ENCODE peak calls at places on chromosome 20, in ten cellular contexts. C is uterus, Z is HCT116, S is stomach, Q is tibial nerve, I is spleen, V is gastrocnemius medialis, L is A549, U is heart left ventricle, E is lower leg skin. M is an unnamed sample.

GRCh38 chr20:58597021-58597940 is 53.8 kb upstream of the STX16 start:
- DNase-seq in C (peak; percentile 63), Z (no peak), S (no peak), Q (no peak), I (peak; percentile 23), V (no peak), L (no peak), U (no peak), E (no peak), M (no peak)

GRCh38 chr20:25198663-25199363 is 3.3 kb downstream of the ENTPD6 start:
- DNase-seq in C (no peak), Z (no peak), S (no peak), Q (no peak), I (peak; percentile 52), V (no peak), L (no peak), U (no peak), E (peak; percentile 81), M (no peak)

GRCh38 chr20:19540401-19540800 is 217.7 kb upstream of the RIN2 start:
- DNase-seq in C (no peak), Z (no peak), S (no peak), Q (peak; percentile 15), I (no peak), V (no peak), L (no peak), U (no peak), E (no peak), M (no peak)

GRCh38 chr20:4573564-4574355 is 147.9 kb upstream of the PRND start:
- DNase-seq in C (no peak), Z (no peak), S (no peak), Q (no peak), I (no peak), V (no peak), L (peak; percentile 94), U (no peak), E (no peak), M (no peak)

GRCh38 chr20:5480824-5481600 is 164.3 kb upstream of the PROKR2 start:
- DNase-seq in C (no peak), Z (no peak), S (no peak), Q (no peak), I (no peak), V (no peak), L (no peak), U (no peak), E (no peak), M (no peak)

GRCh38 chr20:54920491-54920890 is 445.1 kb downstream of the DOK5 start:
- DNase-seq in C (no peak), Z (no peak), S (no peak), Q (no peak), I (no peak), V (no peak), L (no peak), U (no peak), E (no peak), M (no peak)

GRCh38 chr20:4949833-4950178 is 51.5 kb downstream of the SLC23A2 start:
- DNase-seq in C (peak; percentile 50), Z (no peak), S (no peak), Q (no peak), I (no peak), V (no peak), L (peak; percentile 60), U (no peak), E (no peak), M (peak; percentile 68)

GRCh38 chr20:25508083-25508770 is 77.1 kb downstream of the NINL start:
- DNase-seq in C (no peak), Z (no peak), S (no peak), Q (no peak), I (no peak), V (no peak), L (peak; percentile 68), U (no peak), E (no peak), M (no peak)

GRCh38 chr20:52379723-52380336 is 188.3 kb upstream of the ZFP64 start:
- DNase-seq in C (peak; percentile 16), Z (no peak), S (peak; percentile 66), Q (no peak), I (peak; percentile 68), V (no peak), L (peak; percentile 33), U (peak; percentile 60), E (no peak), M (no peak)

GRCh38 chr20:16462711-16463110 is 110.5 kb downstream of the KIF16B start:
- DNase-seq in C (no peak), Z (no peak), S (no peak), Q (no peak), I (no peak), V (no peak), L (no peak), U (no peak), E (no peak), M (no peak)

GRCh38 chr20:3557237-3557636 is 86.4 kb downstream of the ATRN start:
- DNase-seq in C (no peak), Z (no peak), S (no peak), Q (no peak), I (no peak), V (no peak), L (no peak), U (no peak), E (no peak), M (no peak)

GRCh38 chr20:57414867-57415592 is 23.8 kb downstream of the RBM38 start:
- DNase-seq in C (peak; percentile 58), Z (no peak), S (no peak), Q (no peak), I (peak; percentile 68), V (no peak), L (no peak), U (no peak), E (no peak), M (no peak)

GRCh38 chr20:57450419-57450818 is 59.2 kb downstream of the RBM38 start:
- DNase-seq in C (peak; percentile 38), Z (no peak), S (peak; percentile 51), Q (no peak), I (peak; percentile 94), V (no peak), L (no peak), U (peak; percentile 76), E (peak; percentile 89), M (no peak)

GRCh38 chr20:58524814-58525213 is 9.6 kb upstream of the APCDD1L start:
- DNase-seq in C (no peak), Z (no peak), S (no peak), Q (no peak), I (no peak), V (no peak), L (no peak), U (no peak), E (peak; percentile 42), M (no peak)

GRCh38 chr20:8549192-8549591 is 417.1 kb downstream of the PLCB1 start:
- DNase-seq in C (no peak), Z (no peak), S (no peak), Q (no peak), I (no peak), V (no peak), L (no peak), U (no peak), E (no peak), M (no peak)

DNA sequence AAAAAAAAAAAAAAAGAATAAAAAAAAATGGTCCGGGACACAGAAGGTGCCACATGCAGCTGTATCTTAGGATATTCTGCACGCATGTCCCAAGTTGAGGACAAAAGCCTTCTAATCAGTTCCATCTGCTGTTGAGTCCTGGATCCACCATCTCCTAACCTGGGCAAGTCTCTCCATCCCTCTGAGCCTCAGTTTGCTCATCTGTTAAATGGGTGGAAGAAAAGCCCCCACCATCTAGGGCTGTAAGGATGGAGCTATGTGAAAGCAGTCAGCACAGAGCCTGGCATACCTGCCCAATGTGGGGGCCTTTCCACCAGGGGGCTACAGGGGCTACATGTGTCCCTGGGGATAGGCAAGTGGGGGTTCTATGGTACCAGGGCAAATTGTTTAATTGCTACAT is 208.4 kb downstream of the ZMYND8 start:
- DNase-seq in C (no peak), Z (no peak), S (no peak), Q (no peak), I (no peak), V (no peak), L (no peak), U (no peak), E (no peak), M (no peak)
- H3K4me3 ChIP-seq in C (no peak overlapping the region), Z (no peak overlapping the region), S (no peak overlapping the region), Q (no peak overlapping the region), I (no peak overlapping the region), V (no peak overlapping the region), L (no peak overlapping the region), U (no peak overlapping the region), E (no peak overlapping the region), M (no peak overlapping the region)

GRCh38 chr20:35300469-35301262 is 8.4 kb upstream of the FAM83C start:
- DNase-seq in C (no peak), Z (no peak), S (no peak), Q (no peak), I (no peak), V (no peak), L (no peak), U (peak; percentile 10), E (no peak), M (no peak)
- TF ChIP-seq POLR2A in C (no peak), Z (no peak), S (no peak), Q (no peak), I (no peak), V (no peak), L (no peak), U (no peak), E (no peak), M (no peak)

GRCh38 chr20:48329676-48330644 is 497.8 kb downstream of the PREX1 start:
- DNase-seq in C (no peak), Z (no peak), S (no peak), Q (no peak), I (no peak), V (no peak), L (peak; percentile 39), U (no peak), E (no peak), M (no peak)
- TF ChIP-seq CTCF in C (no peak), Z (no peak), S (no peak), Q (no peak), I (peak; percentile 35), V (no peak), L (peak; percentile 25), U (peak; percentile 30), E (no peak), M (no peak)

GRCh38 chr20:44969320-44969879 is 3.1 kb downstream of the STK4 start:
- DNase-seq in C (no peak), Z (no peak), S (no peak), Q (no peak), I (no peak), V (no peak), L (no peak), U (no peak), E (no peak), M (no peak)
- H3K4me3 ChIP-seq in C (no peak overlapping the region), Z (no peak overlapping the region), S (no peak overlapping the region), Q (no peak overlapping the region), I (peak overlapping the region; percentile 90), V (no peak overlapping the region), L (no peak overlapping the region), U (no peak overlapping the region), E (no peak overlapping the region), M (no peak overlapping the region)

GRCh38 chr20:36632487-36633284 is 13.3 kb downstream of the SLA2 start:
- DNase-seq in C (no peak), Z (no peak), S (no peak), Q (no peak), I (no peak), V (no peak), L (no peak), U (no peak), E (no peak), M (no peak)
- TF ChIP-seq POLR2A in C (no peak), Z (no peak), S (no peak), Q (no peak), I (no peak), V (no peak), L (no peak), U (no peak), E (no peak), M (no peak)

M was measured in prostate gland.